ENCODE peak calls at places on chromosomes 16 and 17, in four cellular contexts. R is esophagus squamous epithelium, M is MM.1S, T is fibroblast of lung. P is an unnamed sample.

GRCh38 chr16:22789281-22789945 is 24.5 kb upstream of the HS3ST2 start:
- DNase-seq in R (no peak), M (no peak), T (no peak), P (no peak)

GRCh38 chr17:17809527-17810373 is 27.0 kb downstream of the SREBF1 start:
- DNase-seq in R (no peak), M (no peak), T (peak), P (peak)

GRCh38 chr16:88886311-88886914 is 20.0 kb upstream of the PABPN1L start:
- DNase-seq in R (no peak), M (no peak), T (peak), P (no peak)

GRCh38 chr16:1374418-1375297 is 22.9 kb downstream of the GNPTG start:
- DNase-seq in R (no peak), M (no peak), T (no peak), P (no peak)

GRCh38 chr16:84412262-84412661 is 43.9 kb downstream of the ATP2C2 start:
- DNase-seq in R (no peak), M (no peak), T (no peak), P (no peak)

GRCh38 chr17:16456770-16457316 is 35.1 kb downstream of the LRRC75A start:
- DNase-seq in R (no peak), M (no peak), T (no peak), P (no peak)

GRCh38 chr17:80045703-80046102 is 9.3 kb downstream of the CCDC40 start:
- DNase-seq in R (no peak), M (no peak), T (no peak), P (no peak)

GRCh38 chr17:27607692-27608091 is 23.3 kb upstream of the LGALS9 start:
- DNase-seq in R (no peak), M (no peak), T (no peak), P (no peak)

GRCh38 chr16:893360-893759 is 77.4 kb downstream of the LMF1 start:
- DNase-seq in R (no peak), M (no peak), T (no peak), P (no peak)

GRCh38 chr16:11372924-11373306 is 27.7 kb downstream of the RMI2 start:
- DNase-seq in R (no peak), M (no peak), T (no peak), P (no peak)

GRCh38 chr17:73613947-73614655 is 30.1 kb downstream of the SDK2 start:
- DNase-seq in R (no peak), M (no peak), T (no peak), P (peak)

GRCh38 chr16:20613471-20613887 is 37.3 kb upstream of the ACSM2B start:
- DNase-seq in R (no peak), M (no peak), T (no peak), P (no peak)

GRCh38 chr16:84228321-84228838 is 11.4 kb downstream of the KCNG4 start:
- DNase-seq in R (no peak), M (no peak), T (peak), P (peak)

GRCh38 chr16:57091990-57092785 is at the start of gene CPNE2:
- DNase-seq in R (no peak), M (peak), T (peak), P (peak)

GRCh38 chr17:42403150-42403549 is 14.9 kb upstream of the STAT3 start:
- DNase-seq in R (no peak), M (no peak), T (no peak), P (no peak)

GRCh38 chr16:89322381-89323119 is 105.0 kb downstream of the ZNF778 start:
- DNase-seq in R (no peak), M (no peak), T (peak), P (peak)

GRCh38 chr16:24508614-24509013 is 30.8 kb upstream of the RBBP6 start:
- DNase-seq in R (no peak), M (no peak), T (peak), P (peak)

GRCh38 chr16:52456368-52456767 is 90.6 kb downstream of the TOX3 start:
- DNase-seq in R (no peak), M (no peak), T (no peak), P (no peak)

GRCh38 chr17:35795007-35795870 is at the start of gene MMP28:
- DNase-seq in R (no peak), M (no peak), T (no peak), P (no peak)

GRCh38 chr17:39139137-39139516 is 12.3 kb downstream of the PLXDC1 start:
- DNase-seq in R (no peak), M (no peak), T (peak), P (peak)

GRCh38 chr16:79278506-79278905 is 322.0 kb downstream of the MAF start:
- DNase-seq in R (no peak), M (peak), T (no peak), P (no peak)

GRCh38 chr17:29572691-29573557 is 4.4 kb downstream of the TP53I13 start:
- DNase-seq in R (no peak), M (peak), T (peak), P (peak)

GRCh38 chr16:84832488-84833141 is 12.8 kb downstream of the CRISPLD2 start:
- DNase-seq in R (peak), M (no peak), T (peak), P (peak)

GRCh38 chr17:62819511-62820221 is 11.6 kb upstream of the MARCHF10 start:
- DNase-seq in R (no peak), M (no peak), T (peak), P (peak)

GRCh38 chr17:4549781-4550533 is 5.2 kb downstream of the MYBBP1A start:
- DNase-seq in R (no peak), M (no peak), T (no peak), P (no peak)

GRCh38 chr17:4551796-4552525 is 3.2 kb downstream of the MYBBP1A start:
- DNase-seq in R (no peak), M (no peak), T (no peak), P (no peak)

GRCh38 chr17:4548721-4549531 is 6.3 kb downstream of the MYBBP1A start:
- DNase-seq in R (no peak), M (no peak), T (no peak), P (no peak)

GRCh38 chr17:4550534-4551039 is 4.6 kb downstream of the MYBBP1A start:
- DNase-seq in R (no peak), M (no peak), T (no peak), P (no peak)

DNA sequence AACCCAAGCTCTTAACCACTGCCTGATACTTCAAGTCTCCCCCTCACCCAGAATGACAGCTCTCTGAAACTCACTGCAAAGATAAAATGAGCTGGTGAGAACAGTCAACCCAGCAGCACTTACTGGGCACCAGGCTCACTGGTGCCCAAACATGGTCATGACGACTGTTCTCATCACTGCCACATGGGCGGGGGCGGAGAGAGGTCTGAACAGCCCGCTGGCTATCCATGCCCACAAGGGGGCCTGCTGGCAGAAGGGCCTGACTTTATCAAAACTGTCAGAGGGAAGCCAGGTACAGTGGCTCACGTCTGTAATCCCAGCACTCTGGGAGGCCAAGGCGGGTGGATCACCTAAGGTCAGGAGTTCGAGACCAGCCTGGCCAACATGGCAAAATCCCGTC is 4.0 kb downstream of the MYBBP1A start:
- DNase-seq in R (no peak), M (no peak), T (no peak), P (no peak)
- TF ChIP-seq CTCF in R (no peak), M (no peak), T (no peak), P (peak)

GRCh38 chr16:67191995-67192681 is at the start of gene E2F4:
- DNase-seq in R (peak), M (peak), T (peak), P (peak)
- H3K4me3 ChIP-seq in R (peak), M (peak), T (peak), P (peak)

DNA sequence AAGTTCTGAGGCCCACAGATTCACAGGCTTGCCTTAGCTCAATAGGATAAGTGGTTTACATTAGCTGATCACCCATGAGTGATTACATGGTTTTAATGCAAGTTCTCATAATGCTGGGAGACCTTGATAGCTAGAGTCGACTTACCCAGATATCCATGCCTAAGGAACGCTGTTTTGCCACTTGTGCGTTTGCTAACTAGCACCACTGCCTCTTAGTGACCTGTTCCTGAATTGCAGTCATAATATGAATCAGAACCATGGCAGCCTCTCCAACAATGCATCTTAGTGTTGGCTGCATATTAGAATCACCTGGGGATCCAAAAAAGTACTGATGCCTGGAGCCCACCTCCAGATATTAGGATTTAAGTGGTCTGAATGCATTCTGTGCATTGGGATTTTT is 251.1 kb upstream of the CDH5 start:
- DNase-seq in R (no peak), M (no peak), T (no peak), P (no peak)
- TF ChIP-seq CTCF in R (no peak), M (no peak), T (no peak), P (peak)

GRCh38 chr17:36937001-36937960 is at the start of gene LHX1:
- DNase-seq in R (no peak), M (no peak), T (no peak), P (no peak)
- H3K4me3 ChIP-seq in R (peak), M (peak), T (no peak), P (no peak)

GRCh38 chr17:55238197-55238930 is 26.4 kb upstream of the HLF start:
- DNase-seq in R (peak), M (peak), T (peak), P (peak)
- TF ChIP-seq CTCF in R (peak), M (no peak), T (no peak), P (no peak)

P was measured in choroid plexus epithelial cell.